ENCODE peak calls at places on chromosomes 16 and 17, in six cellular contexts. E, M, T, S, B and A are unnamed samples.

GRCh38 chr17:29004081-29004692 is 1.6 kb downstream of the SEZ6 start:
- DNase-seq in E (peak; percentile 33), M (peak; percentile 33), T (no peak), S (no peak), B (no peak), A (no peak)

GRCh38 chr17:48593126-48593829 is at the start of gene HOXB5:
- DNase-seq in B (no peak), T (no peak), M (no peak), S (no peak), E (peak; percentile 22), A (peak; percentile 70)

GRCh38 chr16:81711609-81712329 is 67.3 kb upstream of the PLCG2 start:
- DNase-seq in E (peak; percentile 92), B (no peak), T (peak; percentile 97), M (peak; percentile 96), S (no peak), A (peak; percentile 79)

GRCh38 chr17:19354123-19354522 is 8.4 kb downstream of the B9D1 start:
- DNase-seq in M (peak; percentile 85), B (no peak), E (peak; percentile 94), T (no peak), S (no peak), A (no peak)

GRCh38 chr17:2736956-2737355 is 12.5 kb downstream of the CCDC92B start:
- DNase-seq in S (no peak), E (no peak), T (no peak), M (peak; percentile 9), B (no peak), A (no peak)

GRCh38 chr16:4266372-4266771 is 6.5 kb downstream of the TFAP4 start:
- DNase-seq in M (no peak), T (no peak), B (no peak), E (no peak), S (peak; percentile 66), A (peak; percentile 58)

GRCh38 chr16:87602005-87602790 is at the start of gene JPH3:
- DNase-seq in E (no peak), M (no peak), S (peak; percentile 87), T (no peak), B (peak; percentile 54), A (peak; percentile 83)

GRCh38 chr17:45031231-45032149 is 19.9 kb downstream of the DCAKD start:
- DNase-seq in B (no peak), M (peak; percentile 50), T (no peak), E (no peak), S (no peak), A (no peak)

GRCh38 chr16:12613131-12613991 is 190.3 kb downstream of the CPPED1 start:
- DNase-seq in E (peak; percentile 39), T (peak; percentile 82), M (no peak), S (no peak), B (no peak), A (peak; percentile 76)

GRCh38 chr17:28227278-28228108 is 91.5 kb upstream of the TMEM97 start:
- DNase-seq in B (peak; percentile 92), S (peak; percentile 98), E (no peak), M (peak; percentile 59), T (peak; percentile 89), A (peak; percentile 100)

GRCh38 chr17:79905832-79906231 is 66.6 kb upstream of the CBX4 start:
- DNase-seq in S (no peak), B (no peak), E (no peak), T (peak; percentile 40), M (no peak), A (no peak)

GRCh38 chr16:50316848-50317630 is 50.7 kb downstream of the ADCY7 start:
- DNase-seq in T (no peak), M (no peak), B (no peak), S (no peak), E (no peak), A (no peak)

GRCh38 chr16:51773051-51773450 is 622.0 kb upstream of the SALL1 start:
- DNase-seq in B (no peak), T (no peak), M (no peak), S (no peak), E (no peak), A (peak; percentile 58)

GRCh38 chr17:8556074-8556473 is 74.5 kb downstream of the MYH10 start:
- DNase-seq in T (peak; percentile 41), E (no peak), B (no peak), M (no peak), S (no peak), A (no peak)

GRCh38 chr17:47192549-47192948 is 3.5 kb upstream of the CDC27 start:
- DNase-seq in M (peak; percentile 63), E (no peak), S (no peak), B (no peak), T (no peak), A (no peak)

GRCh38 chr17:77423589-77424451 is 283.1 kb downstream of the SEC14L1 start:
- DNase-seq in S (no peak), M (peak; percentile 95), B (no peak), E (peak; percentile 98), T (no peak), A (no peak)

GRCh38 chr16:89841275-89841674 is 13.0 kb downstream of the SPIRE2 start:
- DNase-seq in B (no peak), M (no peak), S (no peak), E (no peak), T (no peak), A (no peak)

GRCh38 chr17:74773871-74774286 is 2.3 kb downstream of the NAT9 start:
- DNase-seq in E (peak; percentile 55), M (peak; percentile 68), S (no peak), B (no peak), T (no peak), A (no peak)

GRCh38 chr17:81328925-81329278 is 33.8 kb upstream of the SLC38A10 start:
- DNase-seq in E (no peak), M (peak; percentile 77), B (no peak), T (peak; percentile 12), S (no peak), A (no peak)

GRCh38 chr17:80476877-80477646 is 655 bp upstream of the NPTX1 start:
- DNase-seq in M (no peak), E (no peak), S (no peak), B (no peak), T (no peak), A (no peak)

GRCh38 chr17:58335061-58335731 is 6.6 kb upstream of the TSPOAP1 start:
- DNase-seq in B (no peak), M (no peak), S (no peak), T (no peak), E (no peak), A (peak; percentile 31)

GRCh38 chr16:20952144-20952797 is 51.7 kb downstream of the LYRM1 start:
- DNase-seq in M (no peak), S (no peak), E (no peak), T (peak; percentile 83), B (no peak), A (no peak)

GRCh38 chr17:50170662-50171370 is 5.0 kb downstream of the SGCA start:
- DNase-seq in E (no peak), M (no peak), B (no peak), S (no peak), T (no peak), A (no peak)

GRCh38 chr17:58364270-58364942 is 12.4 kb upstream of the SUPT4H1 start:
- DNase-seq in S (no peak), M (no peak), B (no peak), E (no peak), T (no peak), A (no peak)

GRCh38 chr17:70308619-70309018 is 139.3 kb downstream of the KCNJ2 start:
- DNase-seq in E (no peak), T (no peak), M (no peak), S (no peak), B (no peak), A (no peak)

GRCh38 chr16:11356573-11357331 is 11.5 kb downstream of the RMI2 start:
- DNase-seq in T (peak; percentile 52), M (peak; percentile 74), E (peak; percentile 61), B (peak; percentile 51), S (peak; percentile 85), A (peak; percentile 76)

GRCh38 chr16:10828851-10829331 is 10.3 kb upstream of the TVP23A start:
- DNase-seq in M (no peak), E (peak; percentile 53), T (peak; percentile 38), S (peak; percentile 49), B (no peak), A (no peak)

GRCh38 chr17:17447264-17447663 is 29.5 kb upstream of the MED9 start:
- DNase-seq in S (no peak), M (no peak), E (no peak), B (no peak), T (no peak), A (no peak)
- H3K4ac ChIP-seq in S (no peak overlapping the region), M (no peak overlapping the region), E (peak overlapping the region; percentile 72), B (no peak overlapping the region), T (no peak overlapping the region), A (no peak overlapping the region)

GRCh38 chr17:65278050-65278819 is 141.1 kb downstream of the RGS9 start:
- DNase-seq in B (peak; percentile 66), E (peak; percentile 62), M (peak; percentile 65), T (peak; percentile 61), S (peak; percentile 78), A (peak; percentile 90)
- H2AFZ ChIP-seq in B (peak overlapping the region; percentile 76), E (peak overlapping the region; percentile 78), M (no peak overlapping the region), T (no peak overlapping the region), S (peak overlapping the region; percentile 98), A (no peak overlapping the region)

GRCh38 chr17:39982069-39982371 is 1.4 kb downstream of the PSMD3 start:
- DNase-seq in T (no peak), B (no peak), S (no peak), E (no peak), M (no peak), A (no peak)

GRCh38 chr17:39979865-39980401 is 674 bp upstream of the PSMD3 start:
- DNase-seq in M (peak; percentile 74), S (no peak), E (peak; percentile 19), T (no peak), B (no peak), A (peak; percentile 68)

GRCh38 chr17:39981207-39982068 is 831 bp downstream of the PSMD3 start:
- DNase-seq in S (no peak), T (no peak), B (no peak), M (peak; percentile 19), E (no peak), A (no peak)

GRCh38 chr17:39979021-39979660 is 1.5 kb upstream of the PSMD3 start:
- DNase-seq in S (no peak), B (no peak), T (peak; percentile 89), E (peak; percentile 96), M (peak; percentile 70), A (no peak)

DNA sequence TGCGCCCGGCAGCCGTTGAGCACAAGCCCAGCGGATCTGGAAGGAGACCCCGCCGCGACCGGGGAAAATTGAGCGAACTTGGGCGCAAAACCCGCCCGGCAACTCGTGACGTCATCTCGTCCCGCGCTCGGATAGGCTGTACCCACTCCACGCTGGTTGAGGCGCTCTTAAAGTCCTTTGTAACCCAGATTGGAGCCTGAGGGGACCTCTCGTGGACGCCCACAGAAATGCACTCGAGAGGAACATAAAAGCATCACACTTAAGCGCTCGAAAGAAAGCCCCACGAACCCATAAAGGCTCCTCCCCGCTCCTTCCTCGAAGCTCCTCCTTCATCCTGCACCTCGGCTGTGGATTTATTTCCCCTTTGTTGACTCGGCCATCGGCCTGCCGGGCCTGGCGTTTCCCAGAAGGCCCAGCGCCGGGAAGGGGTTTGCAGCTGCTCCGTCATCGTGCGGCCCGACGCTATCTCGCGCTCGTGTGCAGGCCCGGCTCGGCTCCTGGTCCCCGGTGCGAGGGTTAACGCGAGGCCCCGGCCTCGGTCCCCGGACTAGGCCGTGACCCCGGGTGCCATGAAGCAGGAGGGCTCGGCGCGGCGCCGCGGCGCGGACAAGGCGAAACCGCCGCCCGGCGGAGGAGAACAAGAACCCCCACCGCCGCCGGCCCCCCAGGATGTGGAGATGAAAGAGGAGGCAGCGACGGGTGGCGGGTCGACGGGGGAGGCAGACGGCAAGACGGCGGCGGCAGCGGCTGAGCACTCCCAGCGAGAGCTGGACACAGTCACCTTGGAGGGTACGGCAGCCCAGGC is at the start of gene PSMD3:
- DNase-seq in M (peak; percentile 100), S (peak; percentile 99), E (peak; percentile 100), T (peak; percentile 100), B (peak; percentile 100), A (peak; percentile 99)
- H3K4ac ChIP-seq in M (peak within 1 kb of the TSS; percentile 97), S (peak within 1 kb of the TSS; percentile 10), E (peak within 1 kb of the TSS; percentile 76), T (peak within 1 kb of the TSS; percentile 96), B (peak within 1 kb of the TSS; percentile 59), A (peak within 1 kb of the TSS; percentile 17)

GRCh38 chr17:82693168-82693867 is 5.2 kb downstream of the RAB40B start:
- DNase-seq in T (no peak), E (no peak), M (no peak), S (no peak), B (no peak), A (no peak)
- H2AFZ ChIP-seq in T (no peak overlapping the region), E (no peak overlapping the region), M (no peak overlapping the region), S (no peak overlapping the region), B (no peak overlapping the region), A (no peak overlapping the region)